ENCODE peak calls at places on chromosome 20, in eight cellular contexts. G, T, J, A, M, Y, B and K are unnamed samples. For H3K4me1, the result is how much of the 10 kb centered on the place peaks cover.

GRCh38 chr20:63056236-63057132 is 49.7 kb upstream of the BHLHE23 start:
- DNase-seq in T (peak), J (peak), B (peak), G (peak), M (peak), A (no peak), Y (peak), K (no peak)

GRCh38 chr20:46696791-46697279 is 7.6 kb upstream of the TP53RK start:
- DNase-seq in G (no peak), B (no peak), T (no peak), M (no peak), Y (no peak), J (no peak), A (no peak), K (no peak)

GRCh38 chr20:4563534-4563933 is 158.2 kb upstream of the PRND start:
- DNase-seq in T (no peak), J (no peak), B (no peak), Y (peak), M (no peak), G (peak), A (no peak), K (peak)

GRCh38 chr20:25632940-25633790 is 9.4 kb upstream of the NANP start:
- DNase-seq in G (no peak), T (no peak), M (no peak), B (no peak), J (no peak), Y (no peak), A (no peak), K (no peak)

GRCh38 chr20:61852268-61853072 is 213.2 kb downstream of the TAF4 start:
- DNase-seq in Y (no peak), T (no peak), M (no peak), G (no peak), B (no peak), A (no peak), J (no peak), K (no peak)

GRCh38 chr20:5074050-5074674 is 45.6 kb downstream of the PCNA start:
- DNase-seq in B (no peak), Y (no peak), A (no peak), G (no peak), T (no peak), M (no peak), J (no peak), K (no peak)

GRCh38 chr20:15905661-15906060 is 667.6 kb downstream of the KIF16B start:
- DNase-seq in A (no peak), B (no peak), M (no peak), G (no peak), T (no peak), J (no peak), Y (no peak), K (no peak)

GRCh38 chr20:11445891-11446290 is 471.8 kb upstream of the BTBD3 start:
- DNase-seq in T (no peak), M (no peak), G (no peak), Y (no peak), B (no peak), J (no peak), A (no peak), K (no peak)

GRCh38 chr20:34904202-34904621 is 27.8 kb downstream of the ACSS2 start:
- DNase-seq in J (no peak), M (no peak), G (no peak), B (no peak), A (no peak), T (no peak), Y (no peak), K (no peak)

GRCh38 chr20:13139459-13140150 is 81.5 kb upstream of the ISM1 start:
- DNase-seq in A (no peak), B (no peak), M (no peak), G (peak), Y (no peak), J (no peak), T (no peak), K (no peak)

GRCh38 chr20:18794428-18794787 is 19.2 kb upstream of the SCP2D1 start:
- DNase-seq in B (no peak), G (no peak), M (peak), J (no peak), T (no peak), A (no peak), Y (no peak), K (no peak)

GRCh38 chr20:46683939-46684750 is 5.1 kb downstream of the TP53RK start:
- DNase-seq in M (no peak), G (peak), J (no peak), A (no peak), B (peak), T (peak), Y (peak), K (no peak)

GRCh38 chr20:45971425-45971674 is 653 bp downstream of the ZNF335 start:
- DNase-seq in T (peak), G (no peak), M (no peak), Y (no peak), J (no peak), A (no peak), B (no peak), K (no peak)

GRCh38 chr20:10646886-10647420 is 26.8 kb downstream of the JAG1 start:
- DNase-seq in B (no peak), T (no peak), G (no peak), A (no peak), J (no peak), M (no peak), Y (no peak), K (no peak)

GRCh38 chr20:278607-279571 is 11.7 kb downstream of the C20orf96 start:
- DNase-seq in G (peak), A (no peak), J (no peak), Y (peak), M (no peak), T (no peak), B (peak), K (no peak)

GRCh38 chr20:47691632-47692031 is 93.6 kb downstream of the SULF2 start:
- DNase-seq in M (no peak), A (no peak), J (no peak), Y (peak), B (no peak), G (peak), T (no peak), K (no peak)

GRCh38 chr20:4327956-4328355 is 312.6 kb upstream of the RNF24 start:
- DNase-seq in B (no peak), J (no peak), M (no peak), A (no peak), G (no peak), Y (no peak), T (no peak), K (no peak)

GRCh38 chr20:32842688-32843524 is 15.8 kb upstream of the EFCAB8 start:
- DNase-seq in T (no peak), G (no peak), B (no peak), Y (no peak), A (no peak), M (no peak), J (no peak), K (no peak)

GRCh38 chr20:24066075-24066700 is 77.6 kb upstream of the GGTLC1 start:
- DNase-seq in G (no peak), B (no peak), A (no peak), J (no peak), M (peak), Y (no peak), T (no peak), K (no peak)

GRCh38 chr20:53824779-53825178 is 231.1 kb upstream of the ZNF217 start:
- DNase-seq in T (no peak), G (no peak), Y (no peak), B (no peak), A (no peak), M (no peak), J (no peak), K (no peak)

GRCh38 chr20:1652960-1653359 is 4.6 kb downstream of the SIRPG start:
- DNase-seq in B (no peak), Y (no peak), A (no peak), G (no peak), T (no peak), M (no peak), J (no peak), K (no peak)
- H3K4me1 ChIP-seq in B (under half), Y (under half), A (under half), G (under half), T (under half), M (half or more), J (half or more), K (under half)

DNA sequence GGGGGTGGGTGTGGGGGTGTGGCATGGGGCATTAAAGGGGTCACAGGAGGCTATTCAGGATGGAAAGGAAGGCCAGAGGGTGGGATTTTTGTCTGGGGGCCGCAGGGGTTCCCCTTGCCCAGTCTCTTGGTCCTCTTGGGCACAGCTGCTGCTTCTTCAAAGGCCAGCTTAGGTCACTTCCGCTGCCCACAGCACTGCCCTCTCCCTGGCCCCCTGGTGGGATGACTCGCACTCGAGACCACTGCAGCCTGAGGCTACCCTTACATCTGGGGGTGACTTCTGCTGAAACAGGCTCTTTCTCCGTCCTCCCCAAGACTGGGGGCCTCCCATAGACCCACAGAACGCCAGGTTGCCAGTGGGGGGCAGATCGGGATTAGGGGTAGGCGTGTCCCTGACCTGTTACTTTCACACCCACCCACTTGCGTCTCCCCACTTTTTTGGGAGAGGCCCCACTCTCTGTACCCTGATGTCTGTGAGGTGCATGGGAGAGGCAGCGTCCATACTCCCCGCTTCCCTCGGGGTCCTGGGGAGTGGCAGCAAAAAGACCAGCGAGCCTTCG is 1.3 kb downstream of the LKAAEAR1 start:
- DNase-seq in J (no peak), M (no peak), G (no peak), A (no peak), Y (no peak), B (no peak), T (no peak), K (no peak)
- H3K4me1 ChIP-seq in J (under half), M (under half), G (under half), A (under half), Y (under half), B (under half), T (under half), K (under half)

GRCh38 chr20:17663040-17663399 is 19.0 kb downstream of the RRBP1 start:
- DNase-seq in M (no peak), A (no peak), J (no peak), B (no peak), T (no peak), G (no peak), Y (no peak), K (no peak)
- H3K4me1 ChIP-seq in M (under half), A (under half), J (under half), B (under half), T (under half), G (under half), Y (under half), K (under half)

GRCh38 chr20:40930561-40930960 is 98.1 kb upstream of the TOP1 start:
- DNase-seq in A (no peak), B (no peak), J (no peak), T (no peak), M (no peak), G (no peak), Y (no peak), K (no peak)
- H3K4me1 ChIP-seq in A (under half), B (under half), J (under half), T (under half), M (under half), G (under half), Y (under half), K (under half)

GRCh38 chr20:41248371-41249024 is 69.0 kb downstream of the ZHX3 start:
- DNase-seq in M (no peak), A (no peak), J (no peak), G (no peak), Y (no peak), T (no peak), B (no peak), K (no peak)
- H3K4me1 ChIP-seq in M (under half), A (under half), J (under half), G (under half), Y (under half), T (half or more), B (half or more), K (under half)

GRCh38 chr20:44032583-44033138 is 118.0 kb downstream of the TOX2 start:
- DNase-seq in G (no peak), A (no peak), B (no peak), M (no peak), T (no peak), Y (no peak), J (no peak), K (no peak)

GRCh38 chr20:44033344-44033743 is 118.7 kb downstream of the TOX2 start:
- DNase-seq in A (no peak), G (peak), T (no peak), B (no peak), J (no peak), M (no peak), Y (no peak), K (no peak)

GRCh38 chr20:44034451-44034850 is 119.8 kb downstream of the TOX2 start:
- DNase-seq in M (no peak), T (no peak), Y (no peak), A (no peak), J (no peak), G (no peak), B (no peak), K (no peak)

GRCh38 chr20:44034965-44035635 is 120.4 kb downstream of the TOX2 start:
- DNase-seq in T (no peak), Y (no peak), M (no peak), A (no peak), J (no peak), B (no peak), G (no peak), K (no peak)

GRCh38 chr20:44033873-44034272 is 119.2 kb downstream of the TOX2 start:
- DNase-seq in G (no peak), A (no peak), J (no peak), T (no peak), M (no peak), B (no peak), Y (no peak), K (no peak)
- H3K4me1 ChIP-seq in G (under half), A (under half), J (under half), T (under half), M (under half), B (under half), Y (under half), K (under half)